ENCODE peak calls at places on chromosomes 11 and 22, in six cellular contexts. One of them, this sample, is unnamed.

GRCh38 chr11:111331711-111332479 is 33.5 kb downstream of the POU2AF3 start:
- DNase-seq in thoracic aorta: no peak
- DNase-seq in SK-N-SH: peak; percentile 58
- DNase-seq in ovary: no peak
- DNase-seq in H9: no peak
- DNase-seq in activated B cell treated with CpG ODN at 0.5 μM for 24 hours: no peak
- DNase-seq in this sample: no peak

GRCh38 chr11:115911656-115912055 is 407.4 kb upstream of the CADM1 start:
- DNase-seq in thoracic aorta: no peak
- DNase-seq in SK-N-SH: peak; percentile 32
- DNase-seq in ovary: no peak
- DNase-seq in H9: no peak
- DNase-seq in activated B cell treated with CpG ODN at 0.5 μM for 24 hours: no peak
- DNase-seq in this sample: no peak

GRCh38 chr22:39574779-39575551 is 4.4 kb downstream of the CACNA1I start:
- DNase-seq in thoracic aorta: no peak
- DNase-seq in SK-N-SH: no peak
- DNase-seq in ovary: no peak
- DNase-seq in H9: no peak
- DNase-seq in activated B cell treated with CpG ODN at 0.5 μM for 24 hours: no peak
- DNase-seq in this sample: no peak

GRCh38 chr11:118908931-118909618 is 16.7 kb downstream of the BCL9L start:
- DNase-seq in thoracic aorta: no peak
- DNase-seq in SK-N-SH: peak; percentile 89
- DNase-seq in ovary: peak; percentile 91
- DNase-seq in H9: peak; percentile 79
- DNase-seq in activated B cell treated with CpG ODN at 0.5 μM for 24 hours: no peak
- DNase-seq in this sample: no peak

GRCh38 chr11:934437-934950 is 8.8 kb downstream of the AP2A2 start:
- DNase-seq in thoracic aorta: no peak
- DNase-seq in SK-N-SH: no peak
- DNase-seq in ovary: no peak
- DNase-seq in H9: no peak
- DNase-seq in activated B cell treated with CpG ODN at 0.5 μM for 24 hours: no peak
- DNase-seq in this sample: no peak

GRCh38 chr11:126231725-126232459 is 20.3 kb downstream of the FAM118B start:
- DNase-seq in thoracic aorta: no peak
- DNase-seq in SK-N-SH: no peak
- DNase-seq in ovary: no peak
- DNase-seq in H9: no peak
- DNase-seq in activated B cell treated with CpG ODN at 0.5 μM for 24 hours: no peak
- DNase-seq in this sample: no peak

GRCh38 chr11:78975081-78975480 is 400.4 kb upstream of the NARS2 start:
- DNase-seq in thoracic aorta: no peak
- DNase-seq in SK-N-SH: no peak
- DNase-seq in ovary: no peak
- DNase-seq in H9: no peak
- DNase-seq in activated B cell treated with CpG ODN at 0.5 μM for 24 hours: no peak
- DNase-seq in this sample: no peak

GRCh38 chr22:27515091-27515523 is 286.4 kb downstream of the MN1 start:
- DNase-seq in thoracic aorta: no peak
- DNase-seq in SK-N-SH: no peak
- DNase-seq in ovary: no peak
- DNase-seq in H9: no peak
- DNase-seq in activated B cell treated with CpG ODN at 0.5 μM for 24 hours: no peak
- DNase-seq in this sample: no peak

GRCh38 chr11:48083427-48083826 is 103.1 kb downstream of the PTPRJ start:
- DNase-seq in thoracic aorta: no peak
- DNase-seq in SK-N-SH: no peak
- DNase-seq in ovary: no peak
- DNase-seq in H9: no peak
- DNase-seq in activated B cell treated with CpG ODN at 0.5 μM for 24 hours: no peak
- DNase-seq in this sample: no peak

GRCh38 chr22:26660961-26661578 is 3.7 kb downstream of the MIAT start:
- DNase-seq in thoracic aorta: no peak
- DNase-seq in SK-N-SH: no peak
- DNase-seq in ovary: no peak
- DNase-seq in H9: no peak
- DNase-seq in activated B cell treated with CpG ODN at 0.5 μM for 24 hours: no peak
- DNase-seq in this sample: no peak

GRCh38 chr11:87661270-87661669 is 514.0 kb downstream of the RAB38 start:
- DNase-seq in thoracic aorta: no peak
- DNase-seq in SK-N-SH: no peak
- DNase-seq in ovary: no peak
- DNase-seq in H9: no peak
- DNase-seq in activated B cell treated with CpG ODN at 0.5 μM for 24 hours: no peak
- DNase-seq in this sample: no peak

GRCh38 chr11:94417386-94417987 is 16.3 kb upstream of the GPR83 start:
- DNase-seq in thoracic aorta: no peak
- DNase-seq in SK-N-SH: peak; percentile 26
- DNase-seq in ovary: no peak
- DNase-seq in H9: no peak
- DNase-seq in activated B cell treated with CpG ODN at 0.5 μM for 24 hours: no peak
- DNase-seq in this sample: no peak

GRCh38 chr11:121334973-121335711 is 42.6 kb downstream of the SC5D start:
- DNase-seq in thoracic aorta: no peak
- DNase-seq in SK-N-SH: no peak
- DNase-seq in ovary: no peak
- DNase-seq in H9: no peak
- DNase-seq in activated B cell treated with CpG ODN at 0.5 μM for 24 hours: no peak
- DNase-seq in this sample: no peak

GRCh38 chr11:1127664-1128162 is 30.0 kb upstream of the MUC5AC start:
- DNase-seq in thoracic aorta: no peak
- DNase-seq in SK-N-SH: peak; percentile 13
- DNase-seq in ovary: no peak
- DNase-seq in H9: no peak
- DNase-seq in activated B cell treated with CpG ODN at 0.5 μM for 24 hours: no peak
- DNase-seq in this sample: no peak

GRCh38 chr11:87437844-87438223 is 400.1 kb downstream of the TMEM135 start:
- DNase-seq in thoracic aorta: no peak
- DNase-seq in SK-N-SH: no peak
- DNase-seq in ovary: no peak
- DNase-seq in H9: no peak
- DNase-seq in activated B cell treated with CpG ODN at 0.5 μM for 24 hours: no peak
- DNase-seq in this sample: no peak

GRCh38 chr11:118892515-118892914 is 8.8 kb downstream of the CXCR5 start:
- DNase-seq in thoracic aorta: no peak
- DNase-seq in SK-N-SH: no peak
- DNase-seq in ovary: peak; percentile 19
- DNase-seq in H9: no peak
- DNase-seq in activated B cell treated with CpG ODN at 0.5 μM for 24 hours: no peak
- DNase-seq in this sample: no peak

GRCh38 chr11:77100166-77101042 is 2.2 kb upstream of the OMP start:
- DNase-seq in thoracic aorta: no peak
- DNase-seq in SK-N-SH: no peak
- DNase-seq in ovary: no peak
- DNase-seq in H9: no peak
- DNase-seq in activated B cell treated with CpG ODN at 0.5 μM for 24 hours: no peak
- DNase-seq in this sample: peak; percentile 14

GRCh38 chr22:37427711-37428635 is 694 bp upstream of the ELFN2 start:
- DNase-seq in thoracic aorta: no peak
- DNase-seq in SK-N-SH: peak; percentile 70
- DNase-seq in ovary: no peak
- DNase-seq in H9: no peak
- DNase-seq in activated B cell treated with CpG ODN at 0.5 μM for 24 hours: no peak
- DNase-seq in this sample: no peak

GRCh38 chr11:134001101-134001500 is 44.3 kb upstream of the IGSF9B start:
- DNase-seq in thoracic aorta: no peak
- DNase-seq in SK-N-SH: no peak
- DNase-seq in ovary: no peak
- DNase-seq in H9: no peak
- DNase-seq in activated B cell treated with CpG ODN at 0.5 μM for 24 hours: no peak
- DNase-seq in this sample: no peak

GRCh38 chr11:9144828-9145227 is 53.4 kb upstream of the SCUBE2 start:
- DNase-seq in thoracic aorta: no peak
- DNase-seq in SK-N-SH: no peak
- DNase-seq in ovary: no peak
- DNase-seq in H9: no peak
- DNase-seq in activated B cell treated with CpG ODN at 0.5 μM for 24 hours: no peak
- DNase-seq in this sample: no peak

GRCh38 chr11:71298016-71298550 is 45.7 kb upstream of the SHANK2 start:
- DNase-seq in thoracic aorta: no peak
- DNase-seq in SK-N-SH: no peak
- DNase-seq in ovary: no peak
- DNase-seq in H9: peak; percentile 16
- DNase-seq in activated B cell treated with CpG ODN at 0.5 μM for 24 hours: no peak
- DNase-seq in this sample: no peak

GRCh38 chr22:37037669-37038068 is 13.9 kb upstream of the KCTD17 start:
- DNase-seq in thoracic aorta: no peak
- DNase-seq in SK-N-SH: no peak
- DNase-seq in ovary: no peak
- DNase-seq in H9: no peak
- DNase-seq in activated B cell treated with CpG ODN at 0.5 μM for 24 hours: no peak
- DNase-seq in this sample: no peak

GRCh38 chr11:96704847-96705246 is 315.0 kb downstream of the JRKL start:
- DNase-seq in thoracic aorta: no peak
- DNase-seq in SK-N-SH: no peak
- DNase-seq in ovary: no peak
- DNase-seq in H9: no peak
- DNase-seq in activated B cell treated with CpG ODN at 0.5 μM for 24 hours: no peak
- DNase-seq in this sample: no peak

GRCh38 chr11:114253771-114254170 is 42.4 kb upstream of the NNMT start:
- DNase-seq in thoracic aorta: no peak
- DNase-seq in SK-N-SH: peak; percentile 21
- DNase-seq in ovary: no peak
- DNase-seq in H9: no peak
- DNase-seq in activated B cell treated with CpG ODN at 0.5 μM for 24 hours: no peak
- DNase-seq in this sample: no peak
- TF ChIP-seq CTCF in thoracic aorta: no peak
- TF ChIP-seq CTCF in SK-N-SH: no peak
- TF ChIP-seq CTCF in ovary: no peak
- TF ChIP-seq CTCF in H9: no peak
- TF ChIP-seq CTCF in activated B cell treated with CpG ODN at 0.5 μM for 24 hours: no peak
- TF ChIP-seq CTCF in this sample: no peak

GRCh38 chr11:57638811-57639320 is 10.8 kb downstream of the YPEL4 start:
- DNase-seq in thoracic aorta: no peak
- DNase-seq in SK-N-SH: peak; percentile 56
- DNase-seq in ovary: peak; percentile 46
- DNase-seq in H9: no peak
- DNase-seq in activated B cell treated with CpG ODN at 0.5 μM for 24 hours: no peak
- DNase-seq in this sample: no peak
- TF ChIP-seq CTCF in thoracic aorta: no peak
- TF ChIP-seq CTCF in SK-N-SH: peak; percentile 18
- TF ChIP-seq CTCF in ovary: no peak
- TF ChIP-seq CTCF in H9: no peak
- TF ChIP-seq CTCF in activated B cell treated with CpG ODN at 0.5 μM for 24 hours: no peak
- TF ChIP-seq CTCF in this sample: no peak

DNA sequence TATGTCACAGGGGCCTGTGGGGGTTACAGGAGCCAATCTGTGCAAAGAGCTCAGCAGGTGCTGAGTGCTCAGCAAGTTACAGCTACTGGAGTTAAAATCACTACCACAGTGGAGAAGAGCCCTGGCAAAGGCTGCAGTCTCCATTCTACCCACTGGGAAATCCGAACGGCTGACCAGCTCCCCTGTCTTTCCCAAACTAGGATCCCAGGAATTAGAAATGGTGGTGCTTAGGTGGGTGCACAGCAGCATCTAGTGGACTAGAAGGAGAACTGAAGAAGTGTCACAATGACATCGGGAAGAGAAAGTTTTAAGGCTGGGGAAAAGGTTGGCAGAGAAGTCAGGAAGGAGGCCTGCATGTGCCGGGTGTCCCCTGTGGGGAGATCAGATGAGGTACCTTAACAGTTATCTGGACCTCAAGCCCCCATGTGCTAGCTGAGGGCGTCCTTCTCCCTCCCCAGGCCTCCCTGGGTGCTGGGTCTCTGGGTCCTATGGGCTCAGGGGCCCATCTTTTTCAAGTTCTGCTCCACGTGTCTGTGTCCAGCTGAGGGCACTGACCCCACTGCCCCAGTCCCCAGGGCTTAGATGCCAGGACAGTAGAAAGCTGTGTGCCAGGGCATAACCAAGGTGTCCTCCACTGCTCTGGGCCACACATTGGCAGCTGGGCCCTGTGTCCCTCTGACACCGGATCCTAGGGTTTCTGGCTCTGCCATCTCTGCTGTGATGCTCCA is 1.9 kb downstream of the PIWIL3 start:
- DNase-seq in thoracic aorta: no peak
- DNase-seq in SK-N-SH: peak; percentile 70
- DNase-seq in ovary: no peak
- DNase-seq in H9: peak; percentile 79
- DNase-seq in activated B cell treated with CpG ODN at 0.5 μM for 24 hours: no peak
- DNase-seq in this sample: no peak
- TF ChIP-seq CTCF in thoracic aorta: peak; percentile 23
- TF ChIP-seq CTCF in SK-N-SH: peak; percentile 59
- TF ChIP-seq CTCF in ovary: no peak
- TF ChIP-seq CTCF in H9: peak; percentile 82
- TF ChIP-seq CTCF in activated B cell treated with CpG ODN at 0.5 μM for 24 hours: no peak
- TF ChIP-seq CTCF in this sample: no peak

GRCh38 chr11:15884792-15885540 is 471.4 kb downstream of the SOX6 start:
- DNase-seq in thoracic aorta: no peak
- DNase-seq in SK-N-SH: peak; percentile 76
- DNase-seq in ovary: no peak
- DNase-seq in H9: no peak
- DNase-seq in activated B cell treated with CpG ODN at 0.5 μM for 24 hours: no peak
- DNase-seq in this sample: no peak

GRCh38 chr11:15883349-15883961 is 472.9 kb downstream of the SOX6 start:
- DNase-seq in thoracic aorta: no peak
- DNase-seq in SK-N-SH: no peak
- DNase-seq in ovary: no peak
- DNase-seq in H9: no peak
- DNase-seq in activated B cell treated with CpG ODN at 0.5 μM for 24 hours: no peak
- DNase-seq in this sample: no peak

GRCh38 chr11:15886866-15887265 is 469.5 kb downstream of the SOX6 start:
- DNase-seq in thoracic aorta: no peak
- DNase-seq in SK-N-SH: no peak
- DNase-seq in ovary: no peak
- DNase-seq in H9: no peak
- DNase-seq in activated B cell treated with CpG ODN at 0.5 μM for 24 hours: no peak
- DNase-seq in this sample: no peak

GRCh38 chr11:15884131-15884530 is 472.2 kb downstream of the SOX6 start:
- DNase-seq in thoracic aorta: no peak
- DNase-seq in SK-N-SH: no peak
- DNase-seq in ovary: no peak
- DNase-seq in H9: no peak
- DNase-seq in activated B cell treated with CpG ODN at 0.5 μM for 24 hours: no peak
- DNase-seq in this sample: no peak

DNA sequence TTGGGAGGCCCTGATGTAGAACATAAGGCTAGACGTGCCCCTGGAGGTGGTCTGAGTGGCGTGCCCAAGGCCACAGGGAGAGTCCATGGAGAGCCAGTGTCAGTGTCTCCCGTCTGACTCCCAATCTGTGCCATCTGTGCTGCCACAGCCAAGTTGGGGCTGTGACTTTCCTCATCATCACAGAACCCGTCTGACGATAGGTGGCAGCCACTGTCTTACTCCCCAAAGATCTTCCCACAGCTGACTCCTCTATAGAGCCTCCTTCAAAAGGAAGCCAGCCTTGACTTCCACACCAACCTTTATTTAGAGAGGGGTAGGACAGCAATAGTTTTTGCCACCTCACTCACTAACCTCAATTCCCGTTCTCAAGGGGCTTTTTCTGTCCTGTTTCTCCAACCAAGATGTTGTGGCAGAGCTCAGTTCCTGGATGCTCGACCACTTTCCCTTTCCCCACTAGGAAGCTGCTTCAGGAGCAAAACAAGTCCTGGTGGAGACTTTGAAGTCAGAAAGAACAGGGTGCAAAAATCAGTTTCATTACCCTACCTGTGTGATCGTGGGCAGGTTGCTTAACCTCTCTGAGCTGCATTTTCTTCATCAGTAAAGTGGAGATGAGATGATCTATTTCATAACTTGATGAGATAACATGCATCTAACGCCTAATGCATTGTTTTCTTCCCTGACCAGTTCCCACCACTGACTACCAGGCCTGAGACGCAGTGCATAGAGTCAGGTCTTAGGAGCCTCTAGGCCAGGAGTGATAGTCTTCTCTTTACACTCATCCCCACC is 470.2 kb downstream of the SOX6 start:
- DNase-seq in thoracic aorta: no peak
- DNase-seq in SK-N-SH: no peak
- DNase-seq in ovary: no peak
- DNase-seq in H9: no peak
- DNase-seq in activated B cell treated with CpG ODN at 0.5 μM for 24 hours: no peak
- DNase-seq in this sample: no peak
- TF ChIP-seq CTCF in thoracic aorta: no peak
- TF ChIP-seq CTCF in SK-N-SH: no peak
- TF ChIP-seq CTCF in ovary: no peak
- TF ChIP-seq CTCF in H9: no peak
- TF ChIP-seq CTCF in activated B cell treated with CpG ODN at 0.5 μM for 24 hours: no peak
- TF ChIP-seq CTCF in this sample: no peak

This sample was measured in CD14-positive monocyte.